ENCODE peak calls at places on chromosomes 6 and 20, in ten cellular contexts. S is heart left ventricle; M is psoas muscle; Y is cardiac muscle cell; W is Panc1; Z is transverse colon; A is breast epithelium; B is adrenal gland; K is CD8-positive, alpha-beta T cell; X is HepG2. Q is an unnamed sample. For H3K36me3, the result is how much of the 10 kb centered on the place peaks cover.

GRCh38 chr6:102619585-102619984 is 1226.1 kb downstream of the GRIK2 start:
- DNase-seq in A (no peak), X (peak), S (no peak), W (no peak), Z (no peak), K (no peak), M (no peak), Y (peak), B (no peak), Q (no peak)

GRCh38 chr6:36120979-36121706 is 9.2 kb upstream of the MAPK13 start:
- DNase-seq in M (peak), Y (no peak), X (no peak), K (peak), B (peak), W (no peak), Z (peak), S (peak), A (peak), Q (peak)

GRCh38 chr6:54813901-54814300 is 32.7 kb upstream of the FAM83B start:
- DNase-seq in X (no peak), B (no peak), K (no peak), Z (no peak), W (no peak), S (no peak), A (no peak), M (no peak), Y (no peak), Q (no peak)

GRCh38 chr6:4125933-4126864 is 9.2 kb downstream of the ECI2 start:
- DNase-seq in Y (no peak), Z (no peak), K (no peak), M (no peak), B (no peak), X (peak), W (no peak), S (no peak), A (no peak), Q (peak)

GRCh38 chr6:82397962-82398692 is 34.5 kb downstream of the TPBG start:
- DNase-seq in Z (no peak), B (no peak), Y (no peak), M (no peak), K (no peak), W (peak), S (no peak), A (no peak), X (no peak), Q (no peak)

GRCh38 chr20:36101201-36101600 is 53.3 kb upstream of the EPB41L1 start:
- DNase-seq in S (no peak), B (no peak), Z (peak), Y (peak), X (no peak), W (no peak), A (no peak), K (no peak), M (no peak), Q (no peak)

GRCh38 chr20:34948030-34948429 is 7.6 kb downstream of the GSS start:
- DNase-seq in Z (no peak), S (no peak), W (no peak), Y (no peak), M (no peak), X (no peak), K (no peak), A (no peak), B (no peak), Q (no peak)

GRCh38 chr6:91781946-91782345 is 1195.1 kb upstream of the MAP3K7 start:
- DNase-seq in W (no peak), B (no peak), Y (no peak), Z (no peak), X (no peak), M (peak), K (no peak), A (no peak), S (peak), Q (no peak)

GRCh38 chr6:110618591-110619267 is 142.3 kb upstream of the SLC22A16 start:
- DNase-seq in Y (peak), A (no peak), B (no peak), W (peak), S (no peak), M (no peak), Z (no peak), K (no peak), X (peak), Q (no peak)

GRCh38 chr6:150320450-150320849 is 48.4 kb upstream of the IYD start:
- DNase-seq in W (no peak), Z (no peak), A (no peak), K (no peak), X (no peak), Y (peak), S (peak), B (no peak), M (peak), Q (peak)

GRCh38 chr6:108966855-108967755 is 118.9 kb downstream of the ARMC2 start:
- DNase-seq in M (peak), S (peak), A (no peak), B (no peak), W (no peak), X (peak), Y (peak), K (peak), Z (no peak), Q (peak)

GRCh38 chr6:95095271-95095670 is 482.1 kb upstream of the MANEA start:
- DNase-seq in W (no peak), M (no peak), S (no peak), Z (no peak), A (no peak), K (no peak), X (no peak), Y (no peak), B (no peak), Q (no peak)
- H3K4me3 ChIP-seq in W (peak), M (no peak), S (no peak), Z (no peak), A (no peak), K (no peak), X (no peak), Y (no peak), B (no peak), Q (peak)

GRCh38 chr20:63596423-63596822 is 22.4 kb upstream of the HELZ2 start:
- DNase-seq in A (no peak), Y (no peak), B (no peak), Z (no peak), M (no peak), X (no peak), K (no peak), W (no peak), S (peak), Q (no peak)

GRCh38 chr20:63595416-63596127 is 21.5 kb upstream of the HELZ2 start:
- DNase-seq in Y (no peak), A (no peak), S (peak), B (no peak), Z (no peak), X (no peak), W (no peak), K (no peak), M (no peak), Q (no peak)

GRCh38 chr20:63599396-63600050 is 25.5 kb upstream of the HELZ2 start:
- DNase-seq in K (no peak), M (no peak), A (no peak), S (peak), W (no peak), X (no peak), B (no peak), Z (no peak), Y (no peak), Q (no peak)

GRCh38 chr20:63598479-63599395 is 24.7 kb upstream of the HELZ2 start:
- DNase-seq in W (no peak), B (no peak), Y (no peak), M (no peak), A (no peak), X (no peak), K (no peak), S (peak), Z (no peak), Q (no peak)

GRCh38 chr20:63597651-63598478 is 23.8 kb upstream of the HELZ2 start:
- DNase-seq in Y (no peak), S (peak), A (no peak), X (no peak), W (no peak), Z (no peak), M (no peak), K (no peak), B (no peak), Q (no peak)
- H3K36me3 ChIP-seq in Y (under half), S (under half), A (under half), X (under half), W (under half), Z (under half), M (under half), K (under half), B (under half), Q (half or more)

GRCh38 chr6:20236899-20237600 is 24.8 kb upstream of the MBOAT1 start:
- DNase-seq in S (no peak), X (no peak), B (no peak), Z (no peak), K (no peak), M (no peak), Y (no peak), A (no peak), W (no peak), Q (no peak)

GRCh38 chr6:20236344-20236743 is 24.1 kb upstream of the MBOAT1 start:
- DNase-seq in Z (no peak), K (no peak), W (no peak), Y (no peak), A (no peak), X (no peak), M (no peak), B (no peak), S (no peak), Q (no peak)

GRCh38 chr6:20237677-20238460 is 25.6 kb upstream of the MBOAT1 start:
- DNase-seq in M (no peak), S (no peak), B (no peak), K (no peak), X (no peak), Z (no peak), Y (no peak), A (no peak), W (no peak), Q (no peak)

GRCh38 chr6:20241102-20241501 is 28.8 kb upstream of the MBOAT1 start:
- DNase-seq in Z (no peak), A (no peak), Y (no peak), S (no peak), M (no peak), B (no peak), W (no peak), X (no peak), K (no peak), Q (no peak)

DNA sequence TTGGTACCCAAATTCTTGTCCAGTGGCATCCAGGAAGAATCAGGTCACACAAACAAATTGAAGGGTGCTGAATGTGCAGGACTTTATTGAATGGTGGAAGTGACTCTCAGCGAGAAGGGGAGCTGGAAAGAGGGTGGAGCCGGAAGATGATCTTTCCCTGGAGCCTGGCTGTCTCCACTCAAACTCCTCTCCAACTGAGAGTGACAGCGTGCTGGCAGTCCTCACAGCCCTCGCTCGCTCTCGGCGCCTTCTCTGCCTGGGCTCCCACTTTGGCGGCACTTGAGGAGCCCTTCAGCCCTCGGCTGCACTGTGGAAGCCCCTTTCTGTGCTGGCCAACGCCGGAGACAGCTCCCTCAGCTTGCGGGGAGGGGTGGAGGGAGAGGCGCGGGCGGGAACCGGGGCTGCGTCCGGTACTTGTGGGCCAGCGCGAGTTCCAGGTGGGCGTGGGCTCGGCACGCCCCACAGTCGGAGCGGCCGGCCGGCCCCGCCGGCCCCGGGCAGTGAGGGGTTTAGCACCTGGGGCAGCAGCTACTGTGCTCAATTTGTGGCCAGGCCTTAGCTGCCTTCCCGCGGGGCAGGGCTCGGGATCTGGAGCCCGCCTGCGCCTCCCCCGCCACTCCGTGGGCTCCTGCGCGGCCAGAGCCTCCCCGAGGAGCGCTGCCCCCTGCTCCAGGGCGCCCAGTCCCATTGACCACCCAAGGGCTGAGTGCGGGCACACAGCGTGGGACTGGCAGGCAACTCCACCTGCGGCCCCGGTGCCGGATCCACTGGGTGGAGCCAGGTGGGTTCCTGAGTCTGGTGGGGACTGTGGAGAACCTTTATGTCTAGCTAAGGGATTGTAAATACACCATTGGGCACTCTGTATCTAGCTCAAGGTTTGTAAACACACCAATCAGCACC is 26.7 kb upstream of the MBOAT1 start:
- DNase-seq in A (no peak), W (no peak), K (no peak), M (no peak), Z (no peak), X (no peak), S (no peak), B (no peak), Y (peak), Q (no peak)
- H3K4me3 ChIP-seq in A (no peak), W (no peak), K (no peak), M (no peak), Z (no peak), X (no peak), S (no peak), B (no peak), Y (no peak), Q (no peak)

GRCh38 chr6:122432816-122433215 is 33.4 kb downstream of the HSF2 start:
- DNase-seq in M (no peak), Z (no peak), W (no peak), S (no peak), B (no peak), A (no peak), Y (no peak), X (no peak), K (no peak), Q (no peak)
- H3K36me3 ChIP-seq in M (under half), Z (under half), W (under half), S (under half), B (under half), A (under half), Y (half or more), X (under half), K (under half), Q (half or more)

DNA sequence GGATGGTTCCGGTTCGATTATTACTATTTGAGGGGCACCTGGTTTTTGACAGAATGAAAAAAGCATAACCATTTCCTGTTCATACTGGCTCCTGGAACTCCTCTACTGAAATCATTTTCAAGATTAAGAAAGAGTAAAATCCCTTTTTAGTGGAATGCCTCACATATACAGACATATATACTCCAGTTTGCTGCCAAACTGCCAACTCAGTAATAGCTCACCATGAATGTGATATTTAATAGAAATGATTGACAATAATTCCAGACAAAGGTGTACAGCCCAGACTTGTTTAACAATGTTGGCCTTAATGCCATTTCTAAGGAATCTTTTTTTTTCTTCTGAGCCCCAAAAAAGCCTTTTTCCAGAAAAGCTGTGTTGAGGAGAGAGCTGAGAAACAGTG is 93.1 kb downstream of the JAG1 start:
- DNase-seq in B (no peak), Z (no peak), K (no peak), M (no peak), S (no peak), X (no peak), A (no peak), Y (no peak), W (no peak), Q (no peak)
- H3K4me3 ChIP-seq in B (no peak), Z (no peak), K (no peak), M (no peak), S (no peak), X (no peak), A (no peak), Y (no peak), W (no peak), Q (no peak)

DNA sequence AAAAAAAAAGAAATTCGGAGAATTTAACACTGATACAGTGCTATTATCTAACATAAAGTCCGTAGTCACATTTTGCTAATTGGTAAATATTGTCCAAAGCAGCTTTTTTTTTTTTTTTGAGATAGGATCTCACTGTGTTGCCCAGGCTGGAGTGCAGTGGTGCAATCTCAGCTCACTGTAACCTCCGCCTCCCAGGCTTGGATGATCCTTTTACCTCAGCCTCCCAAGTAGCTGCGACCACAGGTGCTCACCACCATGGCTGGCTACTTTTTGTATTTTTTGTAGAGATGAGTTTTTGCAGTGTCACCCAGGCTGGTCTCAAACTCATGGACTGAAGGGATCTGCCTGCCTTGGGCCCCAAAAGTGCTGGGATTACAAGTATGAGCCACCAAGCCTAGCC is 15.9 kb downstream of the MTO1 start:
- DNase-seq in M (no peak), Y (no peak), B (no peak), W (no peak), S (no peak), A (no peak), X (no peak), K (no peak), Z (no peak), Q (no peak)
- H3K36me3 ChIP-seq in M (under half), Y (under half), B (under half), W (under half), S (under half), A (under half), X (half or more), K (under half), Z (under half), Q (half or more)

GRCh38 chr6:75935473-75935793 is 137.0 kb downstream of the IMPG1 start:
- DNase-seq in Z (no peak), B (no peak), X (no peak), W (no peak), A (no peak), K (no peak), M (no peak), S (no peak), Y (no peak), Q (no peak)
- H3K4me3 ChIP-seq in Z (no peak), B (peak), X (no peak), W (peak), A (peak), K (no peak), M (peak), S (peak), Y (peak), Q (peak)

DNA sequence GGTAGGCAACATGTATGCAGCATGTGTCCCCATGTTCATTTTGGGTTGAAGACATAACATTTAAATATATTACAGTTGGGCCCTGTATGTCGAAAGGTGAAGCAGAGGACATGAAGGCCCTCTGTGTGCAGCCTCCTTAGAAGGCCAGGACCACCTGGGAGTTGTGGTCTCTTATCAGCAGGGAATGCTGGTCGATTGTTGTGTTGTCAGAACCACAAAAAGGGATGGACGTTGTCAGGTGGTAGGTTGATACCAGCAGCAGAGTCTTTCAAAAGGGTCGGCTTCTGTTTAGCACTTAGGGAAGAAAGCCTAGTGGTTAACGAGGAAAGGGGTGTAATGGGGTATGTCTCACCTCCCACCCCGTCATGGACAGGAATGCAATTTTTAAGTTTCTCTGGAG is 67.3 kb upstream of the SLC22A1 start:
- DNase-seq in X (no peak), M (no peak), B (no peak), W (no peak), S (no peak), Y (no peak), K (no peak), Z (no peak), A (no peak), Q (no peak)
- H3K36me3 ChIP-seq in X (half or more), M (under half), B (under half), W (under half), S (under half), Y (half or more), K (under half), Z (under half), A (under half), Q (under half)

GRCh38 chr6:33931799-33932198 is 128.0 kb upstream of the MLN start:
- DNase-seq in Z (no peak), K (no peak), Y (no peak), M (no peak), A (no peak), S (no peak), X (no peak), W (no peak), B (no peak), Q (no peak)
- H3K4me3 ChIP-seq in Z (no peak), K (no peak), Y (no peak), M (no peak), A (no peak), S (no peak), X (no peak), W (no peak), B (no peak), Q (no peak)

GRCh38 chr20:63706027-63706695 is 1.6 kb downstream of the ARFRP1 start:
- DNase-seq in Z (peak), Y (no peak), B (peak), S (no peak), A (no peak), M (peak), W (no peak), K (no peak), X (no peak), Q (no peak)

GRCh38 chr20:63707558-63708300 is at the start of the genes ARFRP1 and ZGPAT:
- DNase-seq in B (peak), W (no peak), S (peak), Y (peak), X (peak), M (peak), Z (peak), K (peak), A (peak), Q (peak)

GRCh38 chr20:63709149-63709527 is 1.3 kb downstream of the ZGPAT start:
- DNase-seq in M (no peak), X (no peak), W (no peak), A (no peak), K (no peak), Y (no peak), Z (no peak), S (no peak), B (peak), Q (no peak)

GRCh38 chr20:63706852-63707557 is 771 bp downstream of the ARFRP1 start:
- DNase-seq in Z (peak), Y (peak), M (peak), S (peak), W (no peak), X (peak), K (peak), A (no peak), B (peak), Q (peak)

DNA sequence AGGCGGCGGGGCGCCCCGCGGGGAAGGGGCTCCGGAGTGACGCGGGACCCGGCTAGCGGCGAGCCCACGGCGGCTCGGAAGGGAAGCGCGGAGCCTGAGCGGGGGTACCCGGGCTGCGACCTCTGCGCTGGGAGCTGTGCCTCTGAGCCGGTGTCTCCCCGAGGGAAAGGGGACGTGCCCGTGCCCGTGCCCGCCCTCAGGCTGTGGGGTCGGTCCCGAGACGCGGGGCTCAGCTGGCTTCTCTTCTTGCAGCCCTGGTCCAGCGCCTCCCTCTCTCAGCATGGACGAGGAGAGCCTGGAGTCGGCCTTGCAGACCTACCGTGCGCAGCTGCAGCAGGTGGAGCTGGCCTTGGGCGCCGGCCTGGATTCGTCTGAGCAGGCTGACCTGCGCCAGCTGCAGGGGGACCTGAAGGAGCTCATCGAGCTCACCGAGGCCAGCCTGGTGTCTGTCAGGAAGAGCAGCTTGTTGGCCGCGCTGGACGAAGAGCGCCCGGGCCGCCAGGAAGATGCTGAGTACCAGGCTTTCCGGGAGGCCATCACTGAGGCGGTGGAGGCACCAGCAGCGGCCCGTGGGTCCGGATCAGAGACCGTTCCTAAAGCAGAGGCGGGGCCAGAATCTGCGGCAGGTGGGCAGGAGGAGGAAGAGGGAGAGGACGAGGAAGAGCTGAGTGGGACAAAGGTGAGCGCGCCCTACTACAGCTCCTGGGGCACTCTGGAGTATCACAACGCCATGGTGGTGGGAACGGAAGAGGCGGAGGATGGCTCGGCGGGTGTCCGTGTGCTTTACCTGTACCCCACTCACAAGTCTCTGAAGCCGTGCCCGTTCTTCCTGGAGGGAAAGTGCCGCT is 686 bp downstream of the ZGPAT start:
- DNase-seq in Y (no peak), B (peak), S (peak), K (no peak), W (no peak), Z (no peak), M (peak), A (no peak), X (no peak), Q (no peak)
- H3K36me3 ChIP-seq in Y (under half), B (under half), S (under half), K (under half), W (under half), Z (under half), M (under half), A (under half), X (half or more), Q (half or more)